ENCODE peak calls at places on chromosome X, in four cellular contexts. Y, C, L and U are unnamed samples.

GRCh38 chrX:97326456-97326855 is 442.7 kb downstream of the RPA4 start:
- DNase-seq in C (no peak), L (peak), Y (no peak), U (no peak)

GRCh38 chrX:37787353-37787869 is 7.6 kb downstream of the CYBB start:
- DNase-seq in C (no peak), Y (no peak), L (no peak), U (no peak)

GRCh38 chrX:11437642-11438379 is 144.6 kb downstream of the AMELX start:
- DNase-seq in C (peak), Y (no peak), L (peak), U (no peak)

GRCh38 chrX:154398668-154399526 is 720 bp downstream of the RPL10 start:
- DNase-seq in L (peak), C (peak), Y (peak), U (peak)

GRCh38 chrX:104137496-104137895 is 19.3 kb downstream of the SLC25A53 start:
- DNase-seq in Y (no peak), C (no peak), L (no peak), U (peak)

GRCh38 chrX:19874391-19875050 is 12.9 kb downstream of the SH3KBP1 start:
- DNase-seq in C (no peak), L (no peak), Y (no peak), U (no peak)

GRCh38 chrX:101223226-101223625 is 3.6 kb downstream of the DRP2 start:
- DNase-seq in C (no peak), L (no peak), Y (no peak), U (no peak)

GRCh38 chrX:153887385-153887784 is 1.4 kb upstream of the L1CAM start:
- DNase-seq in Y (no peak), L (no peak), C (no peak), U (no peak)

GRCh38 chrX:151697537-151697936 is 2.3 kb downstream of the PRRG3 start:
- DNase-seq in C (no peak), Y (no peak), L (no peak), U (no peak)

GRCh38 chrX:10157032-10157341 is 212 bp downstream of the CLCN4 start:
- DNase-seq in Y (no peak), L (no peak), C (no peak), U (no peak)

GRCh38 chrX:13013353-13014110 is 30.9 kb downstream of the FAM9C start:
- DNase-seq in Y (no peak), C (no peak), L (no peak), U (peak)

GRCh38 chrX:72029473-72030411 is 102.0 kb downstream of the RTL5 start:
- DNase-seq in C (peak), Y (peak), L (peak), U (peak)

GRCh38 chrX:116961872-116962582 is 499.3 kb upstream of the CT83 start:
- DNase-seq in Y (peak), C (peak), L (no peak), U (no peak)

GRCh38 chrX:5236096-5236495 is 992.6 kb downstream of the NLGN4X start:
- DNase-seq in Y (no peak), L (no peak), C (no peak), U (peak)

GRCh38 chrX:133444196-133444595 is 28.9 kb upstream of the GPC4 start:
- DNase-seq in C (no peak), Y (no peak), L (no peak), U (no peak)

GRCh38 chrX:136525738-136526606 is 6.0 kb upstream of the VGLL1 start:
- DNase-seq in L (peak), Y (no peak), C (no peak), U (peak)

GRCh38 chrX:154026136-154026806 is 6.6 kb upstream of the IRAK1 start:
- DNase-seq in Y (no peak), L (no peak), C (no peak), U (no peak)

GRCh38 chrX:31123335-31123734 is 51.5 kb upstream of the FTHL17 start:
- DNase-seq in L (no peak), C (no peak), Y (no peak), U (no peak)

GRCh38 chrX:56788229-56788628 is 59.2 kb downstream of the NBDY start:
- DNase-seq in C (no peak), Y (no peak), L (peak), U (no peak)

GRCh38 chrX:9396930-9397329 is 67.9 kb upstream of the TBL1X start:
- DNase-seq in L (no peak), Y (no peak), C (peak), U (peak)

GRCh38 chrX:54945224-54945623 is 24.6 kb downstream of the TRO start:
- DNase-seq in Y (no peak), C (no peak), L (no peak), U (no peak)

GRCh38 chrX:99242001-99242400 is 1168.1 kb downstream of the PCDH19 start:
- DNase-seq in L (no peak), Y (peak), C (no peak), U (no peak)

GRCh38 chrX:135295944-135296305 is 13.4 kb upstream of the ETDC start:
- DNase-seq in Y (no peak), C (no peak), L (no peak), U (no peak)

DNA sequence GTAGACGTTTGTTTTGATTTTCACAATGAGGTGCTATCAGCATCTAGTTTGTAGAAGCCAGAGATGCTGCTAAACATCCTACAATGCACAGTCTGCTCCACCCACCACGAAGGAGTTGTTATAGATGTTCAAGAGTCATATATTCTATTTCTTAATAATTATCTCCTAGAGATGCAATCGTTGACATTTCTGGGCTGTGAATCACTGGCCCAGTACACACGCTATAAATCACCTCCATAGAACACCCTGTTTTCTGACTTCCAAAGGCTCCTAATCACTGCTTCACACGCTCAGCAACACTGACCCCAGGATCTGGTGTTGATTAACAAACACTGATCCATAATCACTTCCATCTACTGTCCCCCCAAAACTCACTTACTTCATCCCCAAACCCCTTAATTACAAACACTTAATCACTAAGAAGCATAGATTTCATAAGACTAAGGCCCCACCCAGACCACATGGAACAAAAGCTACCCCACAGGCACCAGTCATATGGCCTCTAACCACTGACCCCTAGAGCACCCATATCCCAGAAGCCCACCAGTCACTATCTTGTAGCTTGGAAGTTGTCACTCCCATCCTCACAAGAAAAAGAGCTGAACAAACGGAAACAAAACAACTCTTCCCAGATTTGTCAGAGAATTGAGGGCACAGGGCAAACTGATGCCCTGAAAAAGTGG is 31.7 kb upstream of the ZNF41 start:
- DNase-seq in Y (no peak), C (no peak), L (peak), U (peak)
- TF ChIP-seq MAFK in Y (no peak), C (no peak), L (no peak), U (no peak)

DNA sequence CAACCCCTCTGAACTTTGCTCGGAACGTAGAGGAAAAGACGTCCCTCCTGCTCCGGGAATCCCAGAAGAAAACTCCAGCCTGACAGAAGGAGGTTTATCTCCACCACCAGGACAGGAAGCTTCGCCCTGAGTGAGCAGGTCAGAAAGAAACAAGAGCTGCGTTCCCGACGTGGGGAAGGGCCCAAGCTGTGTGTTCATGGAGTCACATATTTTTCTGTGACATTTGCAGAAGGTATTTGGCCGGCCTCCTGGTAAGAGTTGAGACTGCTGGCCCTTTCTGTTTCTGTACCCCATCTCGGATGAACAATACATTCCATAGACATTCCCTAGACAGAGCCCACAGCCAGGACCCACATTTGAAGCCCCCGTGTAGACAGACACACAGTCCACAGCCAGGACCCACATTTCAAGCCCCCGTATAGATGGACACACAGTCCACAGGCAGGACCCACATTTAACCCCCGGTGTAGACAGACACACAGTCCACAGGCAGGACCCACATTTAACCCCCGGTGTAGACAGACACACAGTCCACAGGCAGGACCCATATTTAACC is 230.8 kb downstream of the SHOX start:
- DNase-seq in L (no peak), C (no peak), Y (peak), U (no peak)
- TF ChIP-seq MAFK in L (no peak), C (no peak), Y (no peak), U (no peak)

GRCh38 chrX:149453030-149453429 is 52.1 kb downstream of the IDS start:
- DNase-seq in C (no peak), Y (no peak), L (peak), U (peak)
- TF ChIP-seq MAFK in C (no peak), Y (no peak), L (no peak), U (no peak)

GRCh38 chrX:63050225-63050624 is 300.9 kb downstream of the SPIN4 start:
- DNase-seq in C (no peak), L (no peak), Y (no peak), U (peak)
- TF ChIP-seq MAFK in C (no peak), L (no peak), Y (no peak), U (no peak)

GRCh38 chrX:131792356-131792749 is 230.7 kb upstream of the STK26 start:
- DNase-seq in C (no peak), Y (no peak), L (peak), U (peak)
- TF ChIP-seq MAFK in C (no peak), Y (no peak), L (no peak), U (no peak)

GRCh38 chrX:49308604-49309269 is 5.3 kb downstream of the GAGE10 start:
- DNase-seq in L (no peak), Y (no peak), C (no peak), U (no peak)
- TF ChIP-seq MAFK in L (no peak), Y (no peak), C (no peak), U (no peak)

GRCh38 chrX:29545878-29546277 is 669.5 kb upstream of the MAGEB2 start:
- DNase-seq in C (no peak), Y (no peak), L (no peak), U (no peak)

GRCh38 chrX:29542147-29542546 is 673.2 kb upstream of the MAGEB2 start:
- DNase-seq in L (no peak), Y (no peak), C (no peak), U (no peak)

GRCh38 chrX:29553542-29553941 is 661.8 kb upstream of the MAGEB2 start:
- DNase-seq in L (no peak), C (no peak), Y (no peak), U (no peak)

DNA sequence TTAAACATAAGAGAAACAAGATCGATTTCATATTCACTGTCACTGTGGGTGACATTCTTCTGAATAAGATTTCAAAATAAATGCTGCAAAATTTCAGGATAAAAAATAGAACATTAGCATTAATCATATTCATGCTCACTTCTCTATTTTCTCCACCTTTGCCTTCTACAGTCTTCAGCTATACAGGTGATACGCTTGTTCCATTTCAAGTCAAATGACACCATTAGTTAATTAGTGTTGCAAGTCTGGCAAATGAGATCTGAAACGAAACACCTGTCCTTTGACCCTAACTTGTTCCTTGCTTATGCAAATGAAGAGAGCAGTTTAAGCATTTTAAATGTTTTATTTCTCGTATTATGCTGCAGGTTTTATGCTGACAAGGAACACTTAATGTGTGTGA is 667.5 kb upstream of the MAGEB2 start:
- DNase-seq in C (no peak), Y (no peak), L (no peak), U (no peak)
- TF ChIP-seq MAFK in C (no peak), Y (no peak), L (no peak), U (no peak)